ENCODE peak calls at places on chromosomes 13 and 19, in four cellular contexts. One of them, this sample, is unnamed.

GRCh38 chr13:60162096-60162495 is 1.6 kb downstream of the DIAPH3 start:
- DNase-seq in thoracic aorta: no peak
- DNase-seq in stomach: no peak
- DNase-seq in H9: no peak
- DNase-seq in this sample: no peak

GRCh38 chr19:24004166-24004565 is 82.8 kb upstream of the ZNF254 start:
- DNase-seq in thoracic aorta: no peak
- DNase-seq in stomach: no peak
- DNase-seq in H9: no peak
- DNase-seq in this sample: no peak

GRCh38 chr19:43778651-43779050 is 2.1 kb downstream of the KCNN4 start:
- DNase-seq in thoracic aorta: no peak
- DNase-seq in stomach: no peak
- DNase-seq in H9: no peak
- DNase-seq in this sample: no peak

GRCh38 chr19:325937-326565 is 18.5 kb downstream of the MIER2 start:
- DNase-seq in thoracic aorta: no peak
- DNase-seq in stomach: no peak
- DNase-seq in H9: no peak
- DNase-seq in this sample: no peak

GRCh38 chr19:40204381-40204780 is 13.2 kb downstream of the MAP3K10 start:
- DNase-seq in thoracic aorta: no peak
- DNase-seq in stomach: no peak
- DNase-seq in H9: no peak
- DNase-seq in this sample: no peak

GRCh38 chr13:77554079-77554478 is 18.6 kb downstream of the SCEL start:
- DNase-seq in thoracic aorta: no peak
- DNase-seq in stomach: no peak
- DNase-seq in H9: no peak
- DNase-seq in this sample: no peak

GRCh38 chr19:8593931-8594330 is 16.6 kb downstream of the ADAMTS10 start:
- DNase-seq in thoracic aorta: no peak
- DNase-seq in stomach: no peak
- DNase-seq in H9: no peak
- DNase-seq in this sample: no peak

GRCh38 chr13:32001392-32001768 is 30.2 kb upstream of the FRY start:
- DNase-seq in thoracic aorta: no peak
- DNase-seq in stomach: no peak
- DNase-seq in H9: peak
- DNase-seq in this sample: peak

GRCh38 chr19:30170495-30171137 is 201.6 kb upstream of the ZNF536 start:
- DNase-seq in thoracic aorta: no peak
- DNase-seq in stomach: no peak
- DNase-seq in H9: no peak
- DNase-seq in this sample: no peak

GRCh38 chr19:56137405-56137804 is 3.7 kb upstream of the ZNF444 start:
- DNase-seq in thoracic aorta: no peak
- DNase-seq in stomach: peak
- DNase-seq in H9: no peak
- DNase-seq in this sample: no peak

GRCh38 chr19:29482855-29483640 is 42.7 kb upstream of the VSTM2B start:
- DNase-seq in thoracic aorta: no peak
- DNase-seq in stomach: no peak
- DNase-seq in H9: no peak
- DNase-seq in this sample: no peak

GRCh38 chr19:31154021-31154420 is 195.2 kb downstream of the TSHZ3 start:
- DNase-seq in thoracic aorta: no peak
- DNase-seq in stomach: no peak
- DNase-seq in H9: no peak
- DNase-seq in this sample: no peak

GRCh38 chr19:7492142-7493055 is 3.6 kb upstream of the PEX11G start:
- DNase-seq in thoracic aorta: no peak
- DNase-seq in stomach: no peak
- DNase-seq in H9: no peak
- DNase-seq in this sample: no peak

GRCh38 chr19:40604647-40605200 is 3.6 kb downstream of the LTBP4 start:
- DNase-seq in thoracic aorta: no peak
- DNase-seq in stomach: no peak
- DNase-seq in H9: peak
- DNase-seq in this sample: no peak

GRCh38 chr13:42740753-42741152 is 40.6 kb upstream of the FAM216B start:
- DNase-seq in thoracic aorta: no peak
- DNase-seq in stomach: peak
- DNase-seq in H9: no peak
- DNase-seq in this sample: no peak

GRCh38 chr19:41350735-41351338 is 2.9 kb downstream of the TGFB1 start:
- DNase-seq in thoracic aorta: no peak
- DNase-seq in stomach: no peak
- DNase-seq in H9: peak
- DNase-seq in this sample: no peak

GRCh38 chr19:21468791-21469190 is 36.6 kb upstream of the ZNF429 start:
- DNase-seq in thoracic aorta: no peak
- DNase-seq in stomach: no peak
- DNase-seq in H9: peak
- DNase-seq in this sample: no peak

GRCh38 chr13:111429064-111429558 is 108.7 kb downstream of the TEX29 start:
- DNase-seq in thoracic aorta: no peak
- DNase-seq in stomach: no peak
- DNase-seq in H9: peak
- DNase-seq in this sample: no peak
- TF ChIP-seq CTCF in thoracic aorta: peak
- TF ChIP-seq CTCF in stomach: no peak
- TF ChIP-seq CTCF in H9: peak
- TF ChIP-seq CTCF in this sample: peak

GRCh38 chr13:73971481-73971880 is 162.7 kb downstream of the KLF12 start:
- DNase-seq in thoracic aorta: no peak
- DNase-seq in stomach: no peak
- DNase-seq in H9: no peak
- DNase-seq in this sample: no peak
- TF ChIP-seq CTCF in thoracic aorta: no peak
- TF ChIP-seq CTCF in stomach: no peak
- TF ChIP-seq CTCF in H9: no peak
- TF ChIP-seq CTCF in this sample: no peak

GRCh38 chr19:48618916-48619691 is at the start of the genes RPL18 and SPHK2:
- DNase-seq in thoracic aorta: peak
- DNase-seq in stomach: peak
- DNase-seq in H9: peak
- DNase-seq in this sample: peak
- TF ChIP-seq CTCF in thoracic aorta: no peak
- TF ChIP-seq CTCF in stomach: no peak
- TF ChIP-seq CTCF in H9: no peak
- TF ChIP-seq CTCF in this sample: no peak

GRCh38 chr13:50277127-50277526 is 261.9 kb downstream of the KCNRG start:
- DNase-seq in thoracic aorta: no peak
- DNase-seq in stomach: no peak
- DNase-seq in H9: no peak
- DNase-seq in this sample: no peak

GRCh38 chr13:50276550-50276949 is 261.3 kb downstream of the KCNRG start:
- DNase-seq in thoracic aorta: no peak
- DNase-seq in stomach: no peak
- DNase-seq in H9: no peak
- DNase-seq in this sample: no peak

GRCh38 chr13:50274181-50274580 is 258.9 kb downstream of the KCNRG start:
- DNase-seq in thoracic aorta: no peak
- DNase-seq in stomach: no peak
- DNase-seq in H9: no peak
- DNase-seq in this sample: no peak

GRCh38 chr13:50277906-50278305 is 262.7 kb downstream of the KCNRG start:
- DNase-seq in thoracic aorta: no peak
- DNase-seq in stomach: no peak
- DNase-seq in H9: no peak
- DNase-seq in this sample: no peak

GRCh38 chr13:50275392-50276063 is 260.3 kb downstream of the KCNRG start:
- DNase-seq in thoracic aorta: no peak
- DNase-seq in stomach: no peak
- DNase-seq in H9: no peak
- DNase-seq in this sample: no peak
- TF ChIP-seq CTCF in thoracic aorta: no peak
- TF ChIP-seq CTCF in stomach: no peak
- TF ChIP-seq CTCF in H9: no peak
- TF ChIP-seq CTCF in this sample: no peak

DNA sequence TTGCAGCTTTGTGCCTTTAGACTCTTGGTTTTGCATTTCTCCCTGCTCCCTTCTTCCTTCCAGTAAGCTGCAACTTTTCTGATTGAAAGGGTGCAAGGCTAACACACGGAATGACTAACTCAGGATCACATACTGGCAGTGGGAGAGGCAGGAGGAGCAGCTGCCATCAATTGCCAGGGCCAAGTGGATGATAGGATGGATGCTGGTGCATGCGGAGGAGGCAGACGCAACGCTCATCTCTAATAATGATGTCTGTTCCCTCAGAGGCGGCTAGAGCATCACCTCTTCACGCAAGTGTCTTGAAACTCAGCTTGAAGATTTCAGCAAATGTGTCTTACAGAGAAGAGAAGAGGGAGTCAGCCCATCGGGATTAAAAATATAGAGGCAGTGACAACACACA is 49.5 kb upstream of the TPM4 start:
- DNase-seq in thoracic aorta: no peak
- DNase-seq in stomach: no peak
- DNase-seq in H9: no peak
- DNase-seq in this sample: no peak
- TF ChIP-seq CTCF in thoracic aorta: no peak
- TF ChIP-seq CTCF in stomach: no peak
- TF ChIP-seq CTCF in H9: no peak
- TF ChIP-seq CTCF in this sample: no peak

DNA sequence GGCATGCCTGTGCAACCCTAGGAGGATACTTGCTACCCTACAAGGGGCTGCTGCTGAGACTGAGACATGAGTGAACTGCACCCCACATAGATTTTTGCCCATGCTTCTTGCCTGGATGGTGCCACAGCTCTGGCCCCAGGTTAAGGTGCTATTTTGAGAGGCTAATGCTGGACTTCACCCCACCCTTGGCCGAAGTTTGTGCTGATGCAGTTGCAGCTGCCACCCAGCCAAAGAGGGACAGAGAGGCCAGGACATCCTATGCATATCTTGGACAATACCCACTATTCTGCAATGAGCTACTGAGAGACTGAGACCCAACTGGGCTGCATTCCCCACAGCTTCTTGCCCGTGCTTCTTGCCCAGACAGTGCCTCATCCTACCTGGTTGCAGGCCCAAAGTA is 34.6 kb downstream of the NHLRC3 start:
- DNase-seq in thoracic aorta: no peak
- DNase-seq in stomach: no peak
- DNase-seq in H9: no peak
- DNase-seq in this sample: no peak
- TF ChIP-seq CTCF in thoracic aorta: no peak
- TF ChIP-seq CTCF in stomach: no peak
- TF ChIP-seq CTCF in H9: no peak
- TF ChIP-seq CTCF in this sample: no peak

GRCh38 chr19:10334340-10335148 is 1.2 kb upstream of the RAVER1 start:
- DNase-seq in thoracic aorta: peak
- DNase-seq in stomach: peak
- DNase-seq in H9: peak
- DNase-seq in this sample: peak
- TF ChIP-seq CTCF in thoracic aorta: peak
- TF ChIP-seq CTCF in stomach: no peak
- TF ChIP-seq CTCF in H9: no peak
- TF ChIP-seq CTCF in this sample: peak

GRCh38 chr13:27621116-27621365 is 651 bp upstream of the POLR1D start:
- DNase-seq in thoracic aorta: no peak
- DNase-seq in stomach: no peak
- DNase-seq in H9: no peak
- DNase-seq in this sample: no peak

GRCh38 chr13:27621366-27622101 is at the start of gene POLR1D:
- DNase-seq in thoracic aorta: peak
- DNase-seq in stomach: peak
- DNase-seq in H9: peak
- DNase-seq in this sample: no peak

GRCh38 chr13:27619093-27619705 is 1.1 kb downstream of the LNX2 start:
- DNase-seq in thoracic aorta: no peak
- DNase-seq in stomach: no peak
- DNase-seq in H9: no peak
- DNase-seq in this sample: no peak

GRCh38 chr13:27620377-27621115 is at the start of gene LNX2:
- DNase-seq in thoracic aorta: peak
- DNase-seq in stomach: peak
- DNase-seq in H9: peak
- DNase-seq in this sample: peak

DNA sequence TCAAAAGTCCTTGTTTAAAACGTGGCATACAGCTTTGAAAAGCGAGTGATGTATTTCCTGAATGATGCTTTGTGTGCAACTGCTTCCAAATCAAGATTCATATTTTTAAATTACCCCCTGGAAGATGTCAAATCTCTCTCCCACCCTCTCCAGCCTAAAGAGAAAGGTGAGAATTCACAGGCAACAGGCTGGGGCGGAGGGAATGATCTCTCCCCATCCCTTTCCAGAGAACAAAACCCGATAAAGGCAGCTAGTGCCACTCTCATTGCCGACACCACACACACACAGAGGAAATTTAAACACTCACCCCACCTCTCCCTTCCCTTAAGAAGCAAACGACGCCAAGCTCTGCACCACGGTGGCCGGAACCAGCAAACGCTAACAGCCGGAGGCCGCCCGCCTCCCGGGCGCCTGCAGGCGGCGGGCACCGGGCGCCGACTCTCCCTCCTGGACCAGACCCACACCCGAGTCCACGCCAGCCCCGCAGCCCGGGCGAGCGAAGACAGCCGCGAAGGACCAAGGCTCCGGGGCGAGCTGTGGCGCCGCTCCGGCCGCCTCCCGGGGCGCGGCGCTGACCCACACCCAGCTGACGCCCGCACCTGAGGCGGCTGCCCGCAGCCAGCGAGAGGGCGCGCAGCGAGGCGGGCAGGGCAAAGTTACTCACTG is 485 bp downstream of the LNX2 start:
- DNase-seq in thoracic aorta: no peak
- DNase-seq in stomach: no peak
- DNase-seq in H9: no peak
- DNase-seq in this sample: no peak
- TF ChIP-seq CTCF in thoracic aorta: peak
- TF ChIP-seq CTCF in stomach: no peak
- TF ChIP-seq CTCF in H9: peak
- TF ChIP-seq CTCF in this sample: peak

GRCh38 chr19:11405846-11406643 is 13.1 kb downstream of the RGL3 start:
- DNase-seq in thoracic aorta: no peak
- DNase-seq in stomach: no peak
- DNase-seq in H9: peak
- DNase-seq in this sample: no peak
- TF ChIP-seq CTCF in thoracic aorta: no peak
- TF ChIP-seq CTCF in stomach: no peak
- TF ChIP-seq CTCF in H9: peak
- TF ChIP-seq CTCF in this sample: peak

DNA sequence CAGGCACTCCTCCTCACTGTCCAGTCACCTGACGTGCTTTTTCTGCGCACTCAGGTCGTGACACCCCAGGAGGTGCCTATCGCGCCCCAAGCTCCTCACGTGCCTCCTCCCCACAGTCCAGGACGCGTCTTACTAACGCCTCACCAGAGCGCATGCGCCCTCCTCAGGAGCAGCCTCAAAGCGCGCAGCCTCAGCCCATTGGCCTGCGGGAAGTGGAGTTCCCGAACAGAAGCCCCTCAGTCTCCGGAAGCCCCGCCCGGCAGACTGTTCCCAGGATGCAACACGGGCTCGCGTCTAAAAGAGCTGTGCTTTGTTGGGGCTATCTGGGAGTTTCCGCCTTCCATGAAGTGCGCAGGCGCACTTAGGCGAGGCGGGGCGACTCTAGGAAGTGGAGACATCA is 8.3 kb upstream of the ZNF556 start:
- DNase-seq in thoracic aorta: no peak
- DNase-seq in stomach: no peak
- DNase-seq in H9: no peak
- DNase-seq in this sample: no peak
- TF ChIP-seq CTCF in thoracic aorta: no peak
- TF ChIP-seq CTCF in stomach: no peak
- TF ChIP-seq CTCF in H9: no peak
- TF ChIP-seq CTCF in this sample: no peak

This sample was measured in AG09319.